ENCODE peak calls at places on chromosome 1, in seven cellular contexts. F, B, N, O, P, R and W are unnamed samples.
A peak's percentile ranks its signal among the peaks of the same experiment; 100 is the strongest.

GRCh38 chr1:39722495-39722894 is 16.2 kb upstream of the PPIE start:
- DNase-seq in F (no peak), B (no peak), N (peak; percentile 32), O (no peak), P (no peak), R (no peak), W (no peak)

GRCh38 chr1:20588634-20589225 is at the start of gene CDA:
- DNase-seq in F (no peak), B (no peak), N (no peak), O (no peak), P (no peak), R (no peak), W (no peak)

GRCh38 chr1:207850621-207851407 is 60.1 kb downstream of the CD34 start:
- DNase-seq in F (no peak), B (no peak), N (no peak), O (no peak), P (peak; percentile 49), R (no peak), W (no peak)

GRCh38 chr1:91402023-91402422 is 2.6 kb downstream of the HFM1 start:
- DNase-seq in F (no peak), B (no peak), N (no peak), O (no peak), P (no peak), R (no peak), W (peak; percentile 44)

GRCh38 chr1:19957779-19958178 is 21.6 kb downstream of the PLA2G2A start:
- DNase-seq in F (no peak), B (no peak), N (no peak), O (peak; percentile 27), P (no peak), R (no peak), W (no peak)

GRCh38 chr1:180117764-180118116 is 36.9 kb upstream of the QSOX1 start:
- DNase-seq in F (no peak), B (no peak), N (peak; percentile 83), O (no peak), P (peak; percentile 43), R (no peak), W (peak; percentile 76)

GRCh38 chr1:110561631-110562030 is 42.7 kb upstream of the KCNA10 start:
- DNase-seq in F (no peak), B (no peak), N (no peak), O (no peak), P (no peak), R (no peak), W (no peak)

GRCh38 chr1:35637401-35637809 is 3.9 kb downstream of the PSMB2 start:
- DNase-seq in F (no peak), B (no peak), N (no peak), O (no peak), P (no peak), R (peak; percentile 22), W (peak; percentile 54)

GRCh38 chr1:58773406-58773840 is 10.4 kb downstream of the JUN start:
- DNase-seq in F (no peak), B (no peak), N (no peak), O (no peak), P (peak; percentile 68), R (no peak), W (peak; percentile 82)

GRCh38 chr1:58922302-58923089 is 138.6 kb upstream of the JUN start:
- DNase-seq in F (no peak), B (no peak), N (no peak), O (no peak), P (peak; percentile 79), R (peak; percentile 32), W (peak; percentile 54)

GRCh38 chr1:85278853-85279314 is 2.5 kb upstream of the BCL10 start:
- DNase-seq in F (no peak), B (no peak), N (peak; percentile 93), O (no peak), P (no peak), R (no peak), W (peak; percentile 97)

GRCh38 chr1:91791103-91791502 is 94.8 kb downstream of the TGFBR3 start:
- DNase-seq in F (no peak), B (no peak), N (no peak), O (no peak), P (no peak), R (no peak), W (no peak)

GRCh38 chr1:37763791-37764741 is 854 bp downstream of the EPHA10 start:
- DNase-seq in F (no peak), B (no peak), N (no peak), O (peak; percentile 84), P (peak; percentile 37), R (no peak), W (peak; percentile 41)

GRCh38 chr1:100941580-100942216 is 45.8 kb downstream of the SLC30A7 start:
- DNase-seq in F (no peak), B (no peak), N (no peak), O (no peak), P (no peak), R (no peak), W (no peak)

GRCh38 chr1:70528591-70529333 is 117.7 kb downstream of the CTH start:
- DNase-seq in F (no peak), B (no peak), N (no peak), O (peak; percentile 76), P (no peak), R (peak; percentile 4), W (peak; percentile 42)

GRCh38 chr1:199460933-199461332 is 566.6 kb upstream of the NR5A2 start:
- DNase-seq in F (no peak), B (no peak), N (no peak), O (no peak), P (no peak), R (no peak), W (no peak)

GRCh38 chr1:244381887-244382565 is 69.7 kb downstream of the ADSS2 start:
- DNase-seq in F (no peak), B (no peak), N (peak; percentile 63), O (no peak), P (no peak), R (no peak), W (peak; percentile 76)

GRCh38 chr1:205436776-205437485 is 15.1 kb upstream of the LEMD1 start:
- DNase-seq in F (no peak), B (no peak), N (no peak), O (no peak), P (no peak), R (no peak), W (no peak)

GRCh38 chr1:110524311-110525249 is 5.6 kb upstream of the KCNA10 start:
- DNase-seq in F (peak; percentile 17), B (no peak), N (no peak), O (peak; percentile 89), P (no peak), R (peak; percentile 43), W (peak; percentile 36)

GRCh38 chr1:88701275-88701674 is 17.2 kb downstream of the PKN2 start:
- DNase-seq in F (no peak), B (no peak), N (no peak), O (no peak), P (no peak), R (peak; percentile 0), W (no peak)

GRCh38 chr1:2496087-2496622 is 20.1 kb downstream of the PLCH2 start:
- DNase-seq in F (no peak), B (no peak), N (no peak), O (no peak), P (no peak), R (peak; percentile 94), W (no peak)

GRCh38 chr1:102919659-102920058 is 188.7 kb downstream of the COL11A1 start:
- DNase-seq in F (no peak), B (no peak), N (peak; percentile 58), O (no peak), P (no peak), R (no peak), W (peak; percentile 67)

GRCh38 chr1:41174170-41174569 is 67.9 kb downstream of the SCMH1 start:
- DNase-seq in F (no peak), B (no peak), N (no peak), O (no peak), P (no peak), R (no peak), W (no peak)

GRCh38 chr1:189499736-189500135 is 977.9 kb downstream of the BRINP3 start:
- DNase-seq in F (no peak), B (no peak), N (no peak), O (no peak), P (no peak), R (no peak), W (no peak)

GRCh38 chr1:53316058-53316741 is 11.7 kb downstream of the LRP8 start:
- DNase-seq in F (no peak), B (no peak), N (no peak), O (peak; percentile 38), P (peak; percentile 19), R (no peak), W (no peak)

GRCh38 chr1:222009105-222009730 is 267.3 kb upstream of the DUSP10 start:
- DNase-seq in F (no peak), B (no peak), N (no peak), O (peak; percentile 14), P (no peak), R (peak; percentile 13), W (peak; percentile 32)

GRCh38 chr1:19354531-19354981 is 42.4 kb downstream of the SLC66A1 start:
- DNase-seq in F (no peak), B (no peak), N (no peak), O (no peak), P (no peak), R (no peak), W (no peak)

GRCh38 chr1:108057536-108057935 is 92.6 kb upstream of the VAV3 start:
- DNase-seq in F (no peak), B (no peak), N (no peak), O (no peak), P (peak; percentile 43), R (no peak), W (peak; percentile 50)